ENCODE peak calls at places on chromosomes 12 and 14, in four cellular contexts. P, I, O and L are unnamed samples.

GRCh38 chr12:12608557-12608957 is 3.1 kb upstream of the CREBL2 start:
- DNase-seq in O (no peak), P (no peak), I (peak), L (peak)

GRCh38 chr14:31583043-31583442 is 21.8 kb downstream of the NUBPL start:
- DNase-seq in P (no peak), O (no peak), I (no peak), L (no peak)

GRCh38 chr12:93902736-93903562 is 225.8 kb downstream of the CRADD start:
- DNase-seq in P (no peak), O (no peak), I (no peak), L (peak)

GRCh38 chr14:105019861-105020814 is 745 bp downstream of the CDCA4 start:
- DNase-seq in P (peak), O (peak), I (peak), L (peak)

GRCh38 chr12:111037047-111037446 is 116.7 kb upstream of the MYL2 start:
- DNase-seq in O (no peak), I (no peak), P (no peak), L (no peak)

GRCh38 chr14:92940543-92940942 is 17.6 kb downstream of the CHGA start:
- DNase-seq in O (no peak), P (no peak), I (no peak), L (no peak)

GRCh38 chr14:102917056-102917385 is 5.4 kb upstream of the AMN start:
- DNase-seq in I (no peak), O (no peak), P (no peak), L (no peak)

GRCh38 chr12:50924439-50925341 is 27.7 kb upstream of the HIGD1C start:
- DNase-seq in P (peak), O (peak), I (peak), L (peak)

GRCh38 chr12:96400631-96401060 is 407 bp upstream of the CDK17 start:
- DNase-seq in O (peak), I (peak), P (peak), L (peak)

GRCh38 chr12:121452356-121453021 is 52.6 kb downstream of the RNF34 start:
- DNase-seq in O (no peak), P (no peak), I (no peak), L (peak)

GRCh38 chr12:41288188-41288811 is 100.2 kb downstream of the PDZRN4 start:
- DNase-seq in I (no peak), O (no peak), P (no peak), L (no peak)